ENCODE peak calls at places on chromosomes 16 and 17, in eight cellular contexts. N, L, O, K, P, Z, E and V are unnamed samples.

GRCh38 chr16:74592847-74593246 is 14.1 kb downstream of the GLG1 start:
- DNase-seq in L (no peak), O (no peak), Z (no peak), P (no peak), E (no peak), N (no peak), K (no peak), V (no peak)

GRCh38 chr17:3025421-3026124 is 37.8 kb downstream of the OR1D5 start:
- DNase-seq in E (no peak), O (no peak), K (no peak), N (no peak), L (peak), P (no peak), Z (no peak), V (no peak)

GRCh38 chr16:13331918-13332317 is 430.5 kb downstream of the SHISA9 start:
- DNase-seq in Z (no peak), K (no peak), O (no peak), N (no peak), P (no peak), L (no peak), E (no peak), V (no peak)

GRCh38 chr17:17849863-17850373 is 13.1 kb upstream of the SREBF1 start:
- DNase-seq in L (peak), K (peak), Z (peak), P (peak), O (peak), N (peak), E (no peak), V (peak)

GRCh38 chr17:2749784-2750181 is 331 bp upstream of the CCDC92B start:
- DNase-seq in E (peak), L (peak), O (peak), Z (peak), K (peak), P (peak), N (peak), V (peak)

GRCh38 chr16:67226295-67226803 is 581 bp upstream of the TMEM208 start:
- DNase-seq in O (no peak), Z (no peak), K (no peak), N (no peak), P (no peak), E (no peak), L (no peak), V (no peak)

GRCh38 chr17:75845933-75846700 is 1.9 kb upstream of the UNC13D start:
- DNase-seq in P (no peak), E (no peak), Z (no peak), K (peak), N (no peak), O (no peak), L (no peak), V (peak)

GRCh38 chr16:56372013-56372634 is 53.2 kb downstream of the AMFR start:
- DNase-seq in O (no peak), Z (no peak), K (no peak), E (no peak), P (no peak), L (no peak), N (no peak), V (no peak)

GRCh38 chr17:10169274-10169673 is 29.1 kb downstream of the GAS7 start:
- DNase-seq in O (no peak), L (no peak), Z (no peak), P (no peak), K (no peak), N (no peak), E (no peak), V (no peak)